ENCODE peak calls at places on chromosomes 4 and X, in four cellular contexts. Y, Z, P and V are unnamed samples.
A peak's percentile ranks its signal among the peaks of the same experiment; 100 is the strongest.

GRCh38 chr4:76550966-76551780 is 116.1 kb downstream of the SHROOM3 start:
- DNase-seq in Y (no peak), Z (no peak), P (no peak), V (no peak)

GRCh38 chr4:44186096-44186849 is 262.3 kb downstream of the KCTD8 start:
- DNase-seq in Y (no peak), Z (no peak), P (no peak), V (no peak)

GRCh38 chr4:159153669-159154068 is 50.8 kb downstream of the RAPGEF2 start:
- DNase-seq in Y (no peak), Z (no peak), P (no peak), V (no peak)

GRCh38 chr4:141473952-141474351 is 162.4 kb upstream of the IL15 start:
- DNase-seq in Y (peak; percentile 73), Z (no peak), P (no peak), V (peak; percentile 18)

GRCh38 chr4:176830971-176831370 is 38.2 kb upstream of the VEGFC start:
- DNase-seq in Y (no peak), Z (no peak), P (no peak), V (no peak)

GRCh38 chr4:157521916-157522315 is 301.4 kb downstream of the GRIA2 start:
- DNase-seq in Y (no peak), Z (no peak), P (no peak), V (no peak)

GRCh38 chrX:109839694-109840358 is 106.8 kb upstream of the ACSL4 start:
- DNase-seq in Y (peak; percentile 25), Z (no peak), P (no peak), V (peak; percentile 52)

GRCh38 chrX:74585766-74586165 is 28.7 kb downstream of the RLIM start:
- DNase-seq in Y (no peak), Z (no peak), P (no peak), V (no peak)

GRCh38 chrX:72641601-72642000 is 69.0 kb upstream of the HDAC8 start:
- DNase-seq in Y (no peak), Z (no peak), P (no peak), V (no peak)

GRCh38 chrX:6645216-6645615 is 110.3 kb upstream of the VCX3A start:
- DNase-seq in Y (no peak), Z (no peak), P (no peak), V (no peak)

GRCh38 chrX:149286940-149287349 is 218.2 kb downstream of the IDS start:
- DNase-seq in Y (peak; percentile 39), Z (peak; percentile 25), P (no peak), V (peak; percentile 43)

GRCh38 chr4:80201326-80202151 is 4.2 kb downstream of the PRDM8 start:
- DNase-seq in Y (peak; percentile 43), Z (no peak), P (peak; percentile 59), V (peak; percentile 53)

GRCh38 chrX:64975491-64975890 is 759 bp downstream of the ZC4H2 start:
- DNase-seq in Y (peak; percentile 62), Z (peak; percentile 41), P (peak; percentile 68), V (peak; percentile 58)

GRCh38 chr4:8920289-8920965 is 48.8 kb upstream of the HMX1 start:
- DNase-seq in Y (no peak), Z (peak; percentile 6), P (peak; percentile 57), V (no peak)

GRCh38 chrX:6667048-6667768 is 132.3 kb upstream of the VCX3A start:
- DNase-seq in Y (no peak), Z (no peak), P (no peak), V (no peak)

GRCh38 chr4:111630705-111631104 is 514.5 kb upstream of the FAM241A start:
- DNase-seq in Y (peak; percentile 72), Z (no peak), P (no peak), V (peak; percentile 78)

GRCh38 chrX:52576946-52577345 is 60.1 kb upstream of the XAGE1B start:
- DNase-seq in Y (no peak), Z (peak; percentile 38), P (no peak), V (no peak)

GRCh38 chr4:73964862-73965611 is 16.8 kb downstream of the PF4 start:
- DNase-seq in Y (peak; percentile 37), Z (peak; percentile 34), P (no peak), V (no peak)

GRCh38 chrX:1899841-1900240 is 285.0 kb downstream of the ASMT start:
- DNase-seq in Y (no peak), Z (no peak), P (no peak), V (no peak)

GRCh38 chr4:24103434-24104168 is 213.8 kb upstream of the PPARGC1A start:
- DNase-seq in Y (no peak), Z (no peak), P (no peak), V (peak; percentile 8)

GRCh38 chr4:121697626-121698025 is 846 bp upstream of the ANXA5 start:
- DNase-seq in Y (no peak), Z (no peak), P (no peak), V (no peak)

GRCh38 chr4:121696140-121696640 is 590 bp downstream of the ANXA5 start:
- DNase-seq in Y (peak; percentile 95), Z (peak; percentile 77), P (peak; percentile 92), V (peak; percentile 93)

GRCh38 chr4:121696641-121697461 is at the start of gene ANXA5:
- DNase-seq in Y (peak; percentile 98), Z (peak; percentile 88), P (peak; percentile 97), V (peak; percentile 98)

GRCh38 chr4:121701263-121701662 is 4.5 kb upstream of the ANXA5 start:
- DNase-seq in Y (no peak), Z (no peak), P (no peak), V (no peak)

DNA sequence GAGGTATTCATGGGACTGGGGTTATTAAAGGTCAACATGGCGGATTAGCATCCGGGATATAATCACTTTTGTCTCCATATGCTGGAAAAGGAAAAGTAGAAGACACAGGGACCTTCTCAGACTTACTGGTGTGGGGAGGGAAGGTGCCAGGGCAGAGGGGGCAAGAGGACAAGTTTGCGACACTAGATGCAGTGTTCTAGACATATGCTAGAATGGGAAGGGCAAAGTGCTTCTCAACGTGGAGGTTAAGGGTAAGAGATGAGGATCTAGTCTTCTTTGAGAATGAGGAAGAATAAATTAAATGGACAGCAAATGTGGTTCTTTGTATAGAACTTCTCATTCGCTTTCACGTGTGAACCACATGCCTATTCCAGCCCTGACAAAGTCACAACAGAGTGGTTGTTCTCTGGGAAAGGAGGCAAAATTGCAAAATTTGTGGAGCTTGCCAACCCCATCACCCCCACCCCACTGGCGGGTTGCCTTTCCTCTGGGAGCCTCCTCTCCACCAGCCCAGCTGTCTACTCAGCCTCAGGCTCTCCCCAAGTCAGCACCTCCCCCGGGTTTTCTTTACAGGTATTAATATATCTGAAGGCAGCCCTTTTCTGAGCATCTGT is 1.4 kb upstream of the ANXA5 start:
- DNase-seq in Y (peak; percentile 38), Z (no peak), P (no peak), V (no peak)
- H3K4me3 ChIP-seq in Y (peak overlapping the region; percentile 88), Z (no peak overlapping the region), P (no peak overlapping the region), V (peak overlapping the region; percentile 93)

DNA sequence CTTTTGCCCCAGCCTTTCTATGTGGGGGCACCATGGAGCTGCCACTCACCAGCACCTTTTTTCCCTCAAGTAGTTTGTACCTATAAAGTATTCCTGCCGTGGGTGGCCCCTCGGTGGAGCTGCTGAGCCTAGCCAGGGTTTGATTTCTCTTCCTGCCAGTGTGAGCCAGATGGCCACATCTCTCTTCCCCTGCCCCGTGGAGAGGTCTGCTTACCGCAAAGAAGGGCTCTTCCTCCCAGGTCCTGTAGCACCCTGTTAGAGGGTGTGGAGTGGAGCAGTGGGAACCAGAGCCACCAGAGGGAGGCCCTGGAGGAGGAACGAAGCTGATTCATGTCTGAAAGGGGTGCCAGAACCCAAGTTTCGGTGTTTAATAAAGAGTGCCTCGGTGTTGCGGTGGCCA is 95.4 kb downstream of the PTTG2 start:
- DNase-seq in Y (no peak), Z (no peak), P (no peak), V (no peak)
- H3K9ac ChIP-seq in Y (no peak overlapping the region), Z (no peak overlapping the region), P (no peak overlapping the region), V (no peak overlapping the region)

DNA sequence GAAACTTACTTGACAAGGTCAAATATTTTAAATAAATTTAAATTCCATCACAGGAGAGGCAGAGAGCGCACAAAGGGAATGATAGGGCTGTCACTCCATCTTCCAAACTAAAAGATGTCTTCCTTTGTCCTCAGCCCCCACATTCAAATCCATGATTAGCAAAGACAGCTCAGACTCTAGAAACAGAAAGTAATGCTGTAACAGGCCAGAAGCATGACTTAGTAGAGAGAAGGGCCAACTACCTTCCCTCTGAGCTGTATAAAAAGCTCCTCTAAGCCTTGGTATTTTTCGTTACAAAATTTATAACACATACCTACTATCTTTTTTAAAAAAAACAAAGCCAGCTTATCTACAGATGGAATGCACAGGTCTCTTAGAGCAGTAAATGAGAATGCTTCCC is 207.4 kb downstream of the MAPK10 start:
- DNase-seq in Y (peak; percentile 10), Z (no peak), P (no peak), V (no peak)
- H3K9me3 ChIP-seq in Y (no peaks in the 10 kb centered on the region), Z (no peaks in the 10 kb centered on the region), P (no peaks in the 10 kb centered on the region), V (no peaks in the 10 kb centered on the region)

GRCh38 chrX:40733691-40734090 is 1.7 kb downstream of the MED14 start:
- DNase-seq in Y (peak; percentile 17), Z (no peak), P (no peak), V (peak; percentile 18)
- H3K4me3 ChIP-seq in Y (peak overlapping the region; percentile 88), Z (peak overlapping the region; percentile 76), P (peak overlapping the region; percentile 84), V (peak overlapping the region; percentile 87)

GRCh38 chr4:85747871-85748491 is 273.0 kb downstream of the ARHGAP24 start:
- DNase-seq in Y (peak; percentile 80), Z (peak; percentile 43), P (no peak), V (peak; percentile 92)

GRCh38 chr4:85745939-85746338 is 271.0 kb downstream of the ARHGAP24 start:
- DNase-seq in Y (no peak), Z (no peak), P (no peak), V (no peak)

GRCh38 chr4:85744950-85745349 is 270.0 kb downstream of the ARHGAP24 start:
- DNase-seq in Y (peak; percentile 28), Z (no peak), P (no peak), V (peak; percentile 54)

GRCh38 chr4:85751907-85752306 is 277.0 kb downstream of the ARHGAP24 start:
- DNase-seq in Y (no peak), Z (no peak), P (no peak), V (no peak)

GRCh38 chr4:85748654-85749053 is 273.7 kb downstream of the ARHGAP24 start:
- DNase-seq in Y (peak; percentile 30), Z (no peak), P (no peak), V (peak; percentile 66)
- H3K9ac ChIP-seq in Y (peak overlapping the region; percentile 2), Z (no peak overlapping the region), P (no peak overlapping the region), V (peak overlapping the region; percentile 39)

DNA sequence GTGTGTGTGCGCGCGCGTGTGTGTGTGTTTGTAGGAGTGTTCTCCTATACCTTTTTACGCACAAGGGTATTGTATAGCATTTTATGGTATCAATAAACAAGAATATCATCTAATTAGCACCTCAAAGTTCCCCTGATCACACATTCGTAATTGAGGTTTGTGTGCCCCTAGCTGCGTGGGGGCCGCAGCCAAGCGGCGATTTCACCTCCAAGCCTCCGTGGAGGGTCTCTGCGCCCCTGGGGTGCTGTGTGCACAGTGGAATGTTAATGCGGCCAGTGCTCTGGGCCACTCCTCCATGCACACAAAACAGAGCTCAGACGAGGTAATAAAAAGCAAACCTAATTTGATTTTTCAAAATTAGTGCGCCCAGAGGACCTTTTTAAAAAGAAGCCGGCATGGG is 110.4 kb downstream of the SORCS2 start:
- DNase-seq in Y (no peak), Z (no peak), P (peak; percentile 15), V (no peak)
- H3K9me3 ChIP-seq in Y (no peaks in the 10 kb centered on the region), Z (no peaks in the 10 kb centered on the region), P (no peaks in the 10 kb centered on the region), V (no peaks in the 10 kb centered on the region)